ENCODE peak calls at places on chromosomes 13 and 19, in eight cellular contexts. One of them, this sample, is unnamed.

GRCh38 chr19:19900574-19901444 is at the start of gene ZNF93:
- DNase-seq in HL-60: peak
- DNase-seq in HepG2: peak
- DNase-seq in Panc1: peak
- DNase-seq in A549: no peak
- DNase-seq in HCT116: no peak
- DNase-seq in GM12878: peak
- DNase-seq in K562: peak
- DNase-seq in this sample: peak

GRCh38 chr19:5035105-5035761 is 66.3 kb downstream of the KDM4B start:
- DNase-seq in HL-60: no peak
- DNase-seq in HepG2: no peak
- DNase-seq in K562: no peak
- DNase-seq in Panc1: no peak
- DNase-seq in GM12878: no peak
- DNase-seq in A549: no peak
- DNase-seq in HCT116: no peak
- DNase-seq in this sample: no peak

GRCh38 chr13:109500146-109500773 is 286.1 kb downstream of the IRS2 start:
- DNase-seq in K562: no peak
- DNase-seq in A549: peak
- DNase-seq in HCT116: no peak
- DNase-seq in GM12878: no peak
- DNase-seq in HepG2: no peak
- DNase-seq in HL-60: no peak
- DNase-seq in Panc1: no peak
- DNase-seq in this sample: peak

GRCh38 chr13:24097064-24097463 is 63.5 kb upstream of the SPATA13 start:
- DNase-seq in GM12878: peak
- DNase-seq in HepG2: peak
- DNase-seq in Panc1: no peak
- DNase-seq in HL-60: peak
- DNase-seq in HCT116: no peak
- DNase-seq in K562: no peak
- DNase-seq in A549: no peak
- DNase-seq in this sample: no peak

GRCh38 chr19:41934849-41935374 is 6.7 kb upstream of the ERFL start:
- DNase-seq in K562: peak
- DNase-seq in GM12878: no peak
- DNase-seq in HCT116: peak
- DNase-seq in Panc1: peak
- DNase-seq in A549: peak
- DNase-seq in HepG2: peak
- DNase-seq in HL-60: peak
- DNase-seq in this sample: peak

GRCh38 chr13:113089693-113090414 is 15.7 kb upstream of the F7 start:
- DNase-seq in Panc1: no peak
- DNase-seq in A549: no peak
- DNase-seq in K562: no peak
- DNase-seq in HL-60: no peak
- DNase-seq in GM12878: no peak
- DNase-seq in HepG2: no peak
- DNase-seq in HCT116: no peak
- DNase-seq in this sample: no peak

GRCh38 chr19:44712864-44713515 is 14.0 kb downstream of the CEACAM16 start:
- DNase-seq in Panc1: no peak
- DNase-seq in HL-60: peak
- DNase-seq in A549: no peak
- DNase-seq in GM12878: no peak
- DNase-seq in HepG2: peak
- DNase-seq in HCT116: no peak
- DNase-seq in K562: no peak
- DNase-seq in this sample: peak

GRCh38 chr19:30000862-30001261 is 58.8 kb downstream of the URI1 start:
- DNase-seq in HL-60: no peak
- DNase-seq in A549: no peak
- DNase-seq in GM12878: no peak
- DNase-seq in HCT116: no peak
- DNase-seq in K562: no peak
- DNase-seq in HepG2: no peak
- DNase-seq in Panc1: no peak
- DNase-seq in this sample: no peak

GRCh38 chr13:19959141-19959830 is 759 bp downstream of the ZMYM2 start:
- DNase-seq in HCT116: peak
- DNase-seq in Panc1: no peak
- DNase-seq in A549: peak
- DNase-seq in HepG2: peak
- DNase-seq in K562: peak
- DNase-seq in HL-60: peak
- DNase-seq in GM12878: no peak
- DNase-seq in this sample: peak

GRCh38 chr13:32669030-32669646 is 82.9 kb downstream of the PDS5B start:
- DNase-seq in Panc1: no peak
- DNase-seq in HCT116: peak
- DNase-seq in A549: peak
- DNase-seq in GM12878: no peak
- DNase-seq in HL-60: peak
- DNase-seq in HepG2: peak
- DNase-seq in K562: peak
- DNase-seq in this sample: peak

GRCh38 chr19:35657904-35658700 is 8.2 kb upstream of the UPK1A start:
- DNase-seq in K562: peak
- DNase-seq in HL-60: no peak
- DNase-seq in HepG2: no peak
- DNase-seq in Panc1: no peak
- DNase-seq in A549: peak
- DNase-seq in HCT116: no peak
- DNase-seq in GM12878: no peak
- DNase-seq in this sample: peak

GRCh38 chr19:926595-927043 is 784 bp downstream of the ARID3A start:
- DNase-seq in HL-60: peak
- DNase-seq in Panc1: no peak
- DNase-seq in K562: no peak
- DNase-seq in GM12878: no peak
- DNase-seq in HepG2: no peak
- DNase-seq in HCT116: no peak
- DNase-seq in A549: no peak
- DNase-seq in this sample: peak

GRCh38 chr19:23305555-23305954 is 55.4 kb upstream of the ZNF724 start:
- DNase-seq in K562: no peak
- DNase-seq in HL-60: no peak
- DNase-seq in Panc1: no peak
- DNase-seq in HepG2: no peak
- DNase-seq in HCT116: no peak
- DNase-seq in A549: no peak
- DNase-seq in GM12878: no peak
- DNase-seq in this sample: peak

GRCh38 chr19:55454787-55455243 is 6.6 kb downstream of the ISOC2 start:
- DNase-seq in K562: no peak
- DNase-seq in A549: peak
- DNase-seq in GM12878: no peak
- DNase-seq in Panc1: no peak
- DNase-seq in HCT116: no peak
- DNase-seq in HL-60: peak
- DNase-seq in HepG2: peak
- DNase-seq in this sample: peak

GRCh38 chr13:51826606-51827005 is 18.4 kb downstream of the TMEM272 start:
- DNase-seq in HepG2: no peak
- DNase-seq in HCT116: no peak
- DNase-seq in A549: no peak
- DNase-seq in K562: no peak
- DNase-seq in GM12878: no peak
- DNase-seq in HL-60: peak
- DNase-seq in Panc1: no peak
- DNase-seq in this sample: no peak

GRCh38 chr19:38003427-38004099 is 96.6 kb downstream of the SIPA1L3 start:
- DNase-seq in HCT116: no peak
- DNase-seq in A549: no peak
- DNase-seq in GM12878: peak
- DNase-seq in K562: no peak
- DNase-seq in Panc1: no peak
- DNase-seq in HepG2: no peak
- DNase-seq in HL-60: no peak
- DNase-seq in this sample: peak

GRCh38 chr13:20499986-20500385 is 25.7 kb downstream of the CRYL1 start:
- DNase-seq in HL-60: no peak
- DNase-seq in A549: no peak
- DNase-seq in Panc1: no peak
- DNase-seq in K562: no peak
- DNase-seq in GM12878: no peak
- DNase-seq in HCT116: no peak
- DNase-seq in HepG2: no peak
- DNase-seq in this sample: no peak

GRCh38 chr13:27005556-27005955 is 166.1 kb downstream of the USP12 start:
- DNase-seq in HL-60: no peak
- DNase-seq in GM12878: no peak
- DNase-seq in K562: no peak
- DNase-seq in HCT116: no peak
- DNase-seq in HepG2: no peak
- DNase-seq in A549: no peak
- DNase-seq in Panc1: no peak
- DNase-seq in this sample: peak
- TF ChIP-seq REST in HL-60: no peak
- TF ChIP-seq REST in GM12878: no peak
- TF ChIP-seq REST in K562: no peak
- TF ChIP-seq REST in HCT116: no peak
- TF ChIP-seq REST in HepG2: no peak
- TF ChIP-seq REST in A549: no peak
- TF ChIP-seq REST in Panc1: no peak
- TF ChIP-seq REST in this sample: no peak

GRCh38 chr13:45199716-45200115 is 1.1 kb downstream of the KCTD4 start:
- DNase-seq in K562: no peak
- DNase-seq in GM12878: no peak
- DNase-seq in HCT116: no peak
- DNase-seq in HepG2: no peak
- DNase-seq in HL-60: no peak
- DNase-seq in A549: no peak
- DNase-seq in Panc1: no peak
- DNase-seq in this sample: no peak

GRCh38 chr13:45198041-45198440 is 2.8 kb downstream of the KCTD4 start:
- DNase-seq in Panc1: no peak
- DNase-seq in HL-60: no peak
- DNase-seq in GM12878: no peak
- DNase-seq in A549: no peak
- DNase-seq in K562: no peak
- DNase-seq in HepG2: no peak
- DNase-seq in HCT116: no peak
- DNase-seq in this sample: no peak

GRCh38 chr13:45198924-45199323 is 1.9 kb downstream of the KCTD4 start:
- DNase-seq in GM12878: no peak
- DNase-seq in A549: no peak
- DNase-seq in HCT116: no peak
- DNase-seq in HepG2: no peak
- DNase-seq in HL-60: no peak
- DNase-seq in K562: no peak
- DNase-seq in Panc1: no peak
- DNase-seq in this sample: no peak

GRCh38 chr13:45196622-45197021 is 4.2 kb downstream of the KCTD4 start:
- DNase-seq in K562: no peak
- DNase-seq in Panc1: no peak
- DNase-seq in HL-60: no peak
- DNase-seq in A549: no peak
- DNase-seq in GM12878: no peak
- DNase-seq in HepG2: no peak
- DNase-seq in HCT116: no peak
- DNase-seq in this sample: no peak

GRCh38 chr13:45200701-45201230 is at the start of gene KCTD4:
- DNase-seq in K562: no peak
- DNase-seq in Panc1: no peak
- DNase-seq in HepG2: no peak
- DNase-seq in A549: no peak
- DNase-seq in HCT116: no peak
- DNase-seq in HL-60: peak
- DNase-seq in GM12878: no peak
- DNase-seq in this sample: no peak
- H3K4me3 ChIP-seq in K562: no peak
- H3K4me3 ChIP-seq in Panc1: no peak
- H3K4me3 ChIP-seq in HepG2: no peak
- H3K4me3 ChIP-seq in A549: no peak
- H3K4me3 ChIP-seq in HCT116: no peak
- H3K4me3 ChIP-seq in HL-60: no peak
- H3K4me3 ChIP-seq in GM12878: no peak
- H3K4me3 ChIP-seq in this sample: no peak

GRCh38 chr19:17052439-17052838 is 22.8 kb downstream of the HAUS8 start:
- DNase-seq in K562: no peak
- DNase-seq in Panc1: no peak
- DNase-seq in HCT116: peak
- DNase-seq in HL-60: peak
- DNase-seq in GM12878: no peak
- DNase-seq in HepG2: no peak
- DNase-seq in A549: no peak
- DNase-seq in this sample: peak
- TF ChIP-seq REST in K562: no peak
- TF ChIP-seq REST in Panc1: no peak
- TF ChIP-seq REST in HCT116: no peak
- TF ChIP-seq REST in HL-60: no peak
- TF ChIP-seq REST in GM12878: no peak
- TF ChIP-seq REST in HepG2: no peak
- TF ChIP-seq REST in A549: no peak
- TF ChIP-seq REST in this sample: no peak

GRCh38 chr19:18387395-18387794 is 1.4 kb downstream of the GDF15 start:
- DNase-seq in GM12878: no peak
- DNase-seq in HCT116: no peak
- DNase-seq in HepG2: no peak
- DNase-seq in Panc1: no peak
- DNase-seq in A549: no peak
- DNase-seq in K562: peak
- DNase-seq in HL-60: no peak
- DNase-seq in this sample: no peak

GRCh38 chr19:18385359-18385674 is 641 bp upstream of the GDF15 start:
- DNase-seq in K562: no peak
- DNase-seq in HepG2: no peak
- DNase-seq in Panc1: no peak
- DNase-seq in GM12878: no peak
- DNase-seq in HL-60: no peak
- DNase-seq in HCT116: no peak
- DNase-seq in A549: no peak
- DNase-seq in this sample: no peak

GRCh38 chr19:18384775-18385174 is 1.2 kb upstream of the GDF15 start:
- DNase-seq in HepG2: no peak
- DNase-seq in HL-60: no peak
- DNase-seq in GM12878: no peak
- DNase-seq in A549: no peak
- DNase-seq in Panc1: no peak
- DNase-seq in K562: no peak
- DNase-seq in HCT116: no peak
- DNase-seq in this sample: no peak

GRCh38 chr19:18386543-18387251 is 739 bp downstream of the GDF15 start:
- DNase-seq in HepG2: no peak
- DNase-seq in GM12878: no peak
- DNase-seq in A549: no peak
- DNase-seq in HL-60: no peak
- DNase-seq in Panc1: no peak
- DNase-seq in HCT116: no peak
- DNase-seq in K562: peak
- DNase-seq in this sample: no peak

GRCh38 chr19:18385675-18386542 is at the start of gene GDF15:
- DNase-seq in GM12878: no peak
- DNase-seq in HL-60: no peak
- DNase-seq in K562: peak
- DNase-seq in HepG2: peak
- DNase-seq in Panc1: no peak
- DNase-seq in HCT116: peak
- DNase-seq in A549: peak
- DNase-seq in this sample: peak
- H3K4me3 ChIP-seq in GM12878: peak
- H3K4me3 ChIP-seq in HL-60: no peak
- H3K4me3 ChIP-seq in K562: peak
- H3K4me3 ChIP-seq in HepG2: peak
- H3K4me3 ChIP-seq in Panc1: peak
- H3K4me3 ChIP-seq in HCT116: peak
- H3K4me3 ChIP-seq in A549: peak
- H3K4me3 ChIP-seq in this sample: peak

GRCh38 chr13:22227895-22228294 is 557.0 kb downstream of the FGF9 start:
- DNase-seq in HCT116: no peak
- DNase-seq in A549: no peak
- DNase-seq in K562: no peak
- DNase-seq in Panc1: no peak
- DNase-seq in GM12878: peak
- DNase-seq in HepG2: no peak
- DNase-seq in HL-60: no peak
- DNase-seq in this sample: no peak
- TF ChIP-seq REST in HCT116: no peak
- TF ChIP-seq REST in A549: no peak
- TF ChIP-seq REST in K562: no peak
- TF ChIP-seq REST in Panc1: no peak
- TF ChIP-seq REST in GM12878: no peak
- TF ChIP-seq REST in HepG2: no peak
- TF ChIP-seq REST in HL-60: no peak
- TF ChIP-seq REST in this sample: no peak